ENCODE peak calls at places on chromosomes 6 and 20, in four cellular contexts. One of them, this sample, is unnamed.

GRCh38 chr6:27019651-27020552 is 227.6 kb upstream of the PRSS16 start:
- DNase-seq in fibroblast of the aortic adventitia: peak
- DNase-seq in RWPE1: peak
- DNase-seq in upper lobe of right lung: peak
- DNase-seq in this sample: peak

GRCh38 chr6:30074331-30075093 is 1.1 kb downstream of the RNF39 start:
- DNase-seq in fibroblast of the aortic adventitia: no peak
- DNase-seq in RWPE1: no peak
- DNase-seq in upper lobe of right lung: no peak
- DNase-seq in this sample: no peak

GRCh38 chr20:25259788-25260254 is 11.9 kb downstream of the PYGB start:
- DNase-seq in fibroblast of the aortic adventitia: no peak
- DNase-seq in RWPE1: no peak
- DNase-seq in upper lobe of right lung: no peak
- DNase-seq in this sample: no peak

GRCh38 chr6:7139835-7140470 is 32.2 kb downstream of the RREB1 start:
- DNase-seq in fibroblast of the aortic adventitia: no peak
- DNase-seq in RWPE1: no peak
- DNase-seq in upper lobe of right lung: no peak
- DNase-seq in this sample: no peak

GRCh38 chr6:135995160-135995898 is 143.8 kb downstream of the PDE7B start:
- DNase-seq in fibroblast of the aortic adventitia: peak
- DNase-seq in RWPE1: peak
- DNase-seq in upper lobe of right lung: no peak
- DNase-seq in this sample: no peak

GRCh38 chr6:140366991-140367390 is 992.5 kb upstream of the CITED2 start:
- DNase-seq in fibroblast of the aortic adventitia: peak
- DNase-seq in RWPE1: peak
- DNase-seq in upper lobe of right lung: no peak
- DNase-seq in this sample: peak

GRCh38 chr20:3203315-3204123 is 963 bp downstream of the DDRGK1 start:
- DNase-seq in fibroblast of the aortic adventitia: peak
- DNase-seq in RWPE1: no peak
- DNase-seq in upper lobe of right lung: no peak
- DNase-seq in this sample: peak

GRCh38 chr6:15841937-15842698 is 179.3 kb upstream of the DTNBP1 start:
- DNase-seq in fibroblast of the aortic adventitia: peak
- DNase-seq in RWPE1: no peak
- DNase-seq in upper lobe of right lung: no peak
- DNase-seq in this sample: no peak

GRCh38 chr6:53982361-53983050 is 128.7 kb upstream of the MLIP start:
- DNase-seq in fibroblast of the aortic adventitia: no peak
- DNase-seq in RWPE1: peak
- DNase-seq in upper lobe of right lung: no peak
- DNase-seq in this sample: no peak

GRCh38 chr6:109782401-109783046 is 91.4 kb downstream of the FIG4 start:
- DNase-seq in fibroblast of the aortic adventitia: peak
- DNase-seq in RWPE1: no peak
- DNase-seq in upper lobe of right lung: no peak
- DNase-seq in this sample: no peak

GRCh38 chr6:109816452-109817374 is 125.6 kb downstream of the FIG4 start:
- DNase-seq in fibroblast of the aortic adventitia: no peak
- DNase-seq in RWPE1: no peak
- DNase-seq in upper lobe of right lung: no peak
- DNase-seq in this sample: no peak

GRCh38 chr6:27288136-27289044 is 23.7 kb downstream of the POM121L2 start:
- DNase-seq in fibroblast of the aortic adventitia: no peak
- DNase-seq in RWPE1: no peak
- DNase-seq in upper lobe of right lung: no peak
- DNase-seq in this sample: no peak

GRCh38 chr6:12069891-12070529 is 57.9 kb downstream of the HIVEP1 start:
- DNase-seq in fibroblast of the aortic adventitia: no peak
- DNase-seq in RWPE1: no peak
- DNase-seq in upper lobe of right lung: no peak
- DNase-seq in this sample: no peak

GRCh38 chr6:111721677-111722219 is 116.1 kb upstream of the TRAF3IP2 start:
- DNase-seq in fibroblast of the aortic adventitia: peak
- DNase-seq in RWPE1: peak
- DNase-seq in upper lobe of right lung: no peak
- DNase-seq in this sample: peak

GRCh38 chr6:44678252-44678935 is 290.9 kb downstream of the CDC5L start:
- DNase-seq in fibroblast of the aortic adventitia: no peak
- DNase-seq in RWPE1: no peak
- DNase-seq in upper lobe of right lung: no peak
- DNase-seq in this sample: no peak

GRCh38 chr6:22765015-22765414 is 195.6 kb downstream of the HDGFL1 start:
- DNase-seq in fibroblast of the aortic adventitia: peak
- DNase-seq in RWPE1: no peak
- DNase-seq in upper lobe of right lung: no peak
- DNase-seq in this sample: no peak

GRCh38 chr20:52087471-52087870 is 104.1 kb downstream of the ZFP64 start:
- DNase-seq in fibroblast of the aortic adventitia: no peak
- DNase-seq in RWPE1: no peak
- DNase-seq in upper lobe of right lung: no peak
- DNase-seq in this sample: no peak

GRCh38 chr6:106895703-106896040 is 78.9 kb downstream of the CD24 start:
- DNase-seq in fibroblast of the aortic adventitia: no peak
- DNase-seq in RWPE1: no peak
- DNase-seq in upper lobe of right lung: no peak
- DNase-seq in this sample: no peak

GRCh38 chr6:149212202-149212601 is 105.3 kb upstream of the TAB2 start:
- DNase-seq in fibroblast of the aortic adventitia: no peak
- DNase-seq in RWPE1: no peak
- DNase-seq in upper lobe of right lung: no peak
- DNase-seq in this sample: no peak

GRCh38 chr6:47235964-47236760 is 73.5 kb downstream of the TNFRSF21 start:
- DNase-seq in fibroblast of the aortic adventitia: peak
- DNase-seq in RWPE1: no peak
- DNase-seq in upper lobe of right lung: no peak
- DNase-seq in this sample: no peak

GRCh38 chr6:81739230-81740195 is 13.0 kb downstream of the TENT5A start:
- DNase-seq in fibroblast of the aortic adventitia: no peak
- DNase-seq in RWPE1: no peak
- DNase-seq in upper lobe of right lung: no peak
- DNase-seq in this sample: no peak

GRCh38 chr20:49676581-49677291 is 36.9 kb downstream of the B4GALT5 start:
- DNase-seq in fibroblast of the aortic adventitia: peak
- DNase-seq in RWPE1: peak
- DNase-seq in upper lobe of right lung: no peak
- DNase-seq in this sample: no peak

GRCh38 chr6:1281746-1282145 is 30.2 kb upstream of the FOXQ1 start:
- DNase-seq in fibroblast of the aortic adventitia: no peak
- DNase-seq in RWPE1: no peak
- DNase-seq in upper lobe of right lung: no peak
- DNase-seq in this sample: no peak

GRCh38 chr6:43865947-43866346 is 95.9 kb downstream of the VEGFA start:
- DNase-seq in fibroblast of the aortic adventitia: no peak
- DNase-seq in RWPE1: no peak
- DNase-seq in upper lobe of right lung: peak
- DNase-seq in this sample: no peak

GRCh38 chr20:47887477-47888080 is 102.3 kb upstream of the SULF2 start:
- DNase-seq in fibroblast of the aortic adventitia: no peak
- DNase-seq in RWPE1: no peak
- DNase-seq in upper lobe of right lung: no peak
- DNase-seq in this sample: no peak

GRCh38 chr20:43749734-43750294 is 23.0 kb upstream of the GTSF1L start:
- DNase-seq in fibroblast of the aortic adventitia: peak
- DNase-seq in RWPE1: peak
- DNase-seq in upper lobe of right lung: peak
- DNase-seq in this sample: peak

GRCh38 chr6:69105288-69105687 is 470.2 kb downstream of the ADGRB3 start:
- DNase-seq in fibroblast of the aortic adventitia: no peak
- DNase-seq in RWPE1: no peak
- DNase-seq in upper lobe of right lung: no peak
- DNase-seq in this sample: peak

GRCh38 chr20:44780226-44780625 is 30.1 kb downstream of the RIMS4 start:
- DNase-seq in fibroblast of the aortic adventitia: peak
- DNase-seq in RWPE1: peak
- DNase-seq in upper lobe of right lung: no peak
- DNase-seq in this sample: peak

GRCh38 chr6:29726795-29727194 is 3.6 kb downstream of the HLA-F start:
- DNase-seq in fibroblast of the aortic adventitia: no peak
- DNase-seq in RWPE1: no peak
- DNase-seq in upper lobe of right lung: no peak
- DNase-seq in this sample: no peak

GRCh38 chr6:142474446-142475289 is 172.9 kb downstream of the ADGRG6 start:
- DNase-seq in fibroblast of the aortic adventitia: peak
- DNase-seq in RWPE1: peak
- DNase-seq in upper lobe of right lung: peak
- DNase-seq in this sample: peak

GRCh38 chr20:23331951-23332350 is 18.6 kb upstream of the NXT1 start:
- DNase-seq in fibroblast of the aortic adventitia: peak
- DNase-seq in RWPE1: no peak
- DNase-seq in upper lobe of right lung: no peak
- DNase-seq in this sample: no peak

GRCh38 chr20:58800134-58800650 is 50.5 kb downstream of the GNAS-AS1 start:
- DNase-seq in fibroblast of the aortic adventitia: no peak
- DNase-seq in RWPE1: no peak
- DNase-seq in upper lobe of right lung: no peak
- DNase-seq in this sample: no peak

GRCh38 chr6:33632603-33633039 is 11.5 kb downstream of the ITPR3 start:
- DNase-seq in fibroblast of the aortic adventitia: no peak
- DNase-seq in RWPE1: no peak
- DNase-seq in upper lobe of right lung: no peak
- DNase-seq in this sample: peak

GRCh38 chr20:4341804-4342560 is 326.6 kb upstream of the RNF24 start:
- DNase-seq in fibroblast of the aortic adventitia: peak
- DNase-seq in RWPE1: peak
- DNase-seq in upper lobe of right lung: no peak
- DNase-seq in this sample: no peak

GRCh38 chr6:160456214-160456546 is 108.0 kb downstream of the SLC22A3 start:
- DNase-seq in fibroblast of the aortic adventitia: no peak
- DNase-seq in RWPE1: no peak
- DNase-seq in upper lobe of right lung: no peak
- DNase-seq in this sample: no peak

GRCh38 chr6:160454303-160454702 is 106.1 kb downstream of the SLC22A3 start:
- DNase-seq in fibroblast of the aortic adventitia: no peak
- DNase-seq in RWPE1: no peak
- DNase-seq in upper lobe of right lung: no peak
- DNase-seq in this sample: no peak

GRCh38 chr6:160457843-160458242 is 109.7 kb downstream of the SLC22A3 start:
- DNase-seq in fibroblast of the aortic adventitia: no peak
- DNase-seq in RWPE1: no peak
- DNase-seq in upper lobe of right lung: no peak
- DNase-seq in this sample: no peak

GRCh38 chr6:160450849-160451248 is 102.7 kb downstream of the SLC22A3 start:
- DNase-seq in fibroblast of the aortic adventitia: no peak
- DNase-seq in RWPE1: no peak
- DNase-seq in upper lobe of right lung: no peak
- DNase-seq in this sample: no peak

GRCh38 chr6:160455484-160456213 is 107.5 kb downstream of the SLC22A3 start:
- DNase-seq in fibroblast of the aortic adventitia: peak
- DNase-seq in RWPE1: peak
- DNase-seq in upper lobe of right lung: peak
- DNase-seq in this sample: peak
- TF ChIP-seq CTCF in fibroblast of the aortic adventitia: peak
- TF ChIP-seq CTCF in RWPE1: peak
- TF ChIP-seq CTCF in upper lobe of right lung: peak
- TF ChIP-seq CTCF in this sample: peak

GRCh38 chr6:85795966-85796365 is 153.3 kb upstream of the SYNCRIP start:
- DNase-seq in fibroblast of the aortic adventitia: no peak
- DNase-seq in RWPE1: no peak
- DNase-seq in upper lobe of right lung: no peak
- DNase-seq in this sample: no peak

GRCh38 chr6:85797993-85798392 is 155.3 kb upstream of the SYNCRIP start:
- DNase-seq in fibroblast of the aortic adventitia: no peak
- DNase-seq in RWPE1: no peak
- DNase-seq in upper lobe of right lung: no peak
- DNase-seq in this sample: no peak

GRCh38 chr6:85803721-85804120 is 161.0 kb upstream of the SYNCRIP start:
- DNase-seq in fibroblast of the aortic adventitia: no peak
- DNase-seq in RWPE1: no peak
- DNase-seq in upper lobe of right lung: no peak
- DNase-seq in this sample: no peak

GRCh38 chr6:85802162-85802561 is 159.5 kb upstream of the SYNCRIP start:
- DNase-seq in fibroblast of the aortic adventitia: no peak
- DNase-seq in RWPE1: no peak
- DNase-seq in upper lobe of right lung: no peak
- DNase-seq in this sample: no peak

GRCh38 chr6:85798934-85799490 is 156.3 kb upstream of the SYNCRIP start:
- DNase-seq in fibroblast of the aortic adventitia: no peak
- DNase-seq in RWPE1: no peak
- DNase-seq in upper lobe of right lung: no peak
- DNase-seq in this sample: no peak
- TF ChIP-seq CTCF in fibroblast of the aortic adventitia: no peak
- TF ChIP-seq CTCF in RWPE1: no peak
- TF ChIP-seq CTCF in upper lobe of right lung: no peak
- TF ChIP-seq CTCF in this sample: no peak

GRCh38 chr6:159075506-159076100 is 30.8 kb upstream of the TAGAP start:
- DNase-seq in fibroblast of the aortic adventitia: no peak
- DNase-seq in RWPE1: no peak
- DNase-seq in upper lobe of right lung: no peak
- DNase-seq in this sample: peak
- TF ChIP-seq CTCF in fibroblast of the aortic adventitia: no peak
- TF ChIP-seq CTCF in RWPE1: no peak
- TF ChIP-seq CTCF in upper lobe of right lung: no peak
- TF ChIP-seq CTCF in this sample: no peak

DNA sequence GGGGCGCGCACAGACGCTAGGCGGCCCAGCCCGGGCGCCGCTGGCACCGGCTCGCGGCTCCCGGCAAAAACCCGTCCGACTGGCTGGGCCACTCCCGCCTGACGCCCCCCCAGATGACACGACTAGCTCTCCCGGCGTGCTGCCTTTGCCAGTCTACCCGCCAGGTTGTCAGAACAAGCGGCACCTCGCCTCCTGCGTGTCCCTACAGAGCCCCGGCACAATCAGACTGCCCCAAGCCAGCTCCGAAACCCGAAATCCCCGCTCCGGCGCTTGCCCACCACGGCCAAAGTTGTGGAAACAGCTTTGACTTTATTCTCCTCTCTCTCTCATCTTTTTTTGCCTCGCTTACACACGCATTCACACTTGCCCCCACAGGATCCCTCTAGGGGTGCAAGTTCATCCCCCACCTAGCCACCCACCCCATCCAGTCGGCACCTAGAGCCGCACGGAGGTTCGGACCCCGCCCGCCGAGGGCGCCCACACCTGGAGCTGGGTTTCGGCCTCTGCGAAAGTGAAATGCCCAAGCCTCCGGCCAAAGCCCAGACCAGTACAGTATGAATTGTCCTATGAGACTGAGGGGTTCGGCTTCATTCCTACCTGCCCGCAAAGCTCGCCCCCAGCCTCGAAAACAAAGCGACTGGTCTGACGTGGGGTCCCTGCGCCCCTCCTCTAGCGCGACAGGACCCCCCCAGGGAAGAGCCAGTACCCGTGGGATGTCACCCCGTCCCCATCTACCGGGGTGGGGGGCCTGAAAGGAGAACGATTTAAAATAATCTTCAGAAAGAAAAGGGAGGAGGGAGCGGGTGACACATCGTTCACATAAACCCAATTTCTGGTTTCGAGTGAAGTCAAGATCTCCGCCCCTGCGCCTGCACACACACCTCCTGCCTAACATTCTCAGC is 1.7 kb downstream of the TFAP2A start:
- DNase-seq in fibroblast of the aortic adventitia: no peak
- DNase-seq in RWPE1: peak
- DNase-seq in upper lobe of right lung: peak
- DNase-seq in this sample: peak
- TF ChIP-seq CTCF in fibroblast of the aortic adventitia: no peak
- TF ChIP-seq CTCF in RWPE1: no peak
- TF ChIP-seq CTCF in upper lobe of right lung: no peak
- TF ChIP-seq CTCF in this sample: no peak

This sample was measured in Calu3.